ENCODE peak calls at places on chromosomes 1 and 21, in five cellular contexts. One of them, this sample, is unnamed.

GRCh38 chr1:110341146-110341871 is 2.1 kb downstream of the RBM15 start:
- DNase-seq in ovary: no peak
- DNase-seq in K562: peak; percentile 55
- DNase-seq in A673: no peak
- DNase-seq in brain microvascular endothelial cell: no peak
- DNase-seq in this sample: no peak

GRCh38 chr1:30696831-30697230 is 26.6 kb downstream of the MATN1 start:
- DNase-seq in A673: no peak
- DNase-seq in ovary: no peak
- DNase-seq in K562: no peak
- DNase-seq in brain microvascular endothelial cell: no peak
- DNase-seq in this sample: no peak

GRCh38 chr1:88647749-88648415 is 36.2 kb upstream of the PKN2 start:
- DNase-seq in brain microvascular endothelial cell: no peak
- DNase-seq in ovary: no peak
- DNase-seq in A673: no peak
- DNase-seq in K562: no peak
- DNase-seq in this sample: no peak

GRCh38 chr1:85957760-85958159 is 198.8 kb downstream of the COL24A1 start:
- DNase-seq in brain microvascular endothelial cell: no peak
- DNase-seq in A673: no peak
- DNase-seq in ovary: no peak
- DNase-seq in K562: no peak
- DNase-seq in this sample: no peak

GRCh38 chr1:162151900-162152829 is 82.7 kb downstream of the NOS1AP start:
- DNase-seq in ovary: no peak
- DNase-seq in brain microvascular endothelial cell: peak; percentile 75
- DNase-seq in A673: no peak
- DNase-seq in K562: no peak
- DNase-seq in this sample: no peak

GRCh38 chr1:65458730-65459396 is 38.4 kb downstream of the LEPR start:
- DNase-seq in K562: no peak
- DNase-seq in A673: no peak
- DNase-seq in brain microvascular endothelial cell: no peak
- DNase-seq in ovary: no peak
- DNase-seq in this sample: no peak

GRCh38 chr1:78543941-78544630 is 53.3 kb downstream of the PTGFR start:
- DNase-seq in ovary: no peak
- DNase-seq in brain microvascular endothelial cell: no peak
- DNase-seq in K562: no peak
- DNase-seq in A673: no peak
- DNase-seq in this sample: no peak

GRCh38 chr1:53246261-53247134 is 8.2 kb upstream of the MAGOH start:
- DNase-seq in brain microvascular endothelial cell: peak; percentile 63
- DNase-seq in ovary: no peak
- DNase-seq in A673: no peak
- DNase-seq in K562: no peak
- DNase-seq in this sample: no peak

GRCh38 chr1:179807691-179808485 is 64.8 kb downstream of the FAM163A start:
- DNase-seq in brain microvascular endothelial cell: peak; percentile 97
- DNase-seq in A673: no peak
- DNase-seq in K562: no peak
- DNase-seq in ovary: no peak
- DNase-seq in this sample: no peak

GRCh38 chr1:217134857-217135568 is 411.8 kb upstream of the ESRRG start:
- DNase-seq in brain microvascular endothelial cell: no peak
- DNase-seq in ovary: no peak
- DNase-seq in A673: no peak
- DNase-seq in K562: no peak
- DNase-seq in this sample: peak; percentile 25

GRCh38 chr1:1419812-1420653 is 1.0 kb downstream of the ANKRD65 start:
- DNase-seq in ovary: peak; percentile 73
- DNase-seq in brain microvascular endothelial cell: no peak
- DNase-seq in A673: no peak
- DNase-seq in K562: no peak
- DNase-seq in this sample: no peak

GRCh38 chr1:210477328-210477924 is 148.7 kb downstream of the HHAT start:
- DNase-seq in ovary: no peak
- DNase-seq in brain microvascular endothelial cell: no peak
- DNase-seq in A673: no peak
- DNase-seq in K562: no peak
- DNase-seq in this sample: no peak

GRCh38 chr1:230120949-230121381 is 53.9 kb downstream of the GALNT2 start:
- DNase-seq in brain microvascular endothelial cell: no peak
- DNase-seq in A673: peak; percentile 40
- DNase-seq in ovary: no peak
- DNase-seq in K562: no peak
- DNase-seq in this sample: no peak

GRCh38 chr1:180964609-180965008 is 51.9 kb downstream of the KIAA1614 start:
- DNase-seq in A673: no peak
- DNase-seq in K562: no peak
- DNase-seq in brain microvascular endothelial cell: no peak
- DNase-seq in ovary: no peak
- DNase-seq in this sample: no peak

GRCh38 chr1:182939413-182939812 is 13.6 kb downstream of the SHCBP1L start:
- DNase-seq in ovary: no peak
- DNase-seq in brain microvascular endothelial cell: no peak
- DNase-seq in A673: no peak
- DNase-seq in K562: no peak
- DNase-seq in this sample: no peak

GRCh38 chr1:3896396-3897000 is 3.6 kb downstream of the C1orf174 start:
- DNase-seq in K562: no peak
- DNase-seq in brain microvascular endothelial cell: no peak
- DNase-seq in ovary: no peak
- DNase-seq in A673: no peak
- DNase-seq in this sample: no peak

GRCh38 chr1:238063454-238063853 is 172.7 kb upstream of the ZP4 start:
- DNase-seq in ovary: no peak
- DNase-seq in brain microvascular endothelial cell: no peak
- DNase-seq in K562: no peak
- DNase-seq in A673: no peak
- DNase-seq in this sample: no peak

GRCh38 chr1:226305184-226305583 is 3.8 kb downstream of the LIN9 start:
- DNase-seq in brain microvascular endothelial cell: no peak
- DNase-seq in K562: no peak
- DNase-seq in ovary: no peak
- DNase-seq in A673: no peak
- DNase-seq in this sample: no peak

GRCh38 chr1:173867753-173868265 is at the start of gene GAS5:
- DNase-seq in ovary: peak; percentile 99
- DNase-seq in brain microvascular endothelial cell: peak; percentile 99
- DNase-seq in K562: peak; percentile 97
- DNase-seq in A673: peak; percentile 100
- DNase-seq in this sample: peak; percentile 100

GRCh38 chr1:221741364-221741970 is 422 bp downstream of the DUSP10 start:
- DNase-seq in ovary: peak; percentile 50
- DNase-seq in K562: peak; percentile 41
- DNase-seq in brain microvascular endothelial cell: no peak
- DNase-seq in A673: no peak
- DNase-seq in this sample: no peak

GRCh38 chr21:36829116-36829515 is 130.2 kb downstream of the SIM2 start:
- DNase-seq in ovary: no peak
- DNase-seq in brain microvascular endothelial cell: no peak
- DNase-seq in K562: no peak
- DNase-seq in A673: no peak
- DNase-seq in this sample: no peak

GRCh38 chr21:35051287-35051818 is 2.3 kb upstream of the RUNX1 start:
- DNase-seq in ovary: no peak
- DNase-seq in K562: peak; percentile 91
- DNase-seq in A673: peak; percentile 16
- DNase-seq in brain microvascular endothelial cell: peak; percentile 71
- DNase-seq in this sample: peak; percentile 77

GRCh38 chr1:245153081-245153644 is 1.6 kb upstream of the KIF26B start:
- DNase-seq in brain microvascular endothelial cell: peak; percentile 73
- DNase-seq in K562: peak; percentile 81
- DNase-seq in A673: peak; percentile 80
- DNase-seq in ovary: peak; percentile 64
- DNase-seq in this sample: peak; percentile 41

GRCh38 chr1:26574690-26575349 is 45.3 kb downstream of the RPS6KA1 start:
- DNase-seq in A673: no peak
- DNase-seq in brain microvascular endothelial cell: no peak
- DNase-seq in ovary: no peak
- DNase-seq in K562: no peak
- DNase-seq in this sample: no peak

GRCh38 chr1:223711838-223712183 is 528 bp upstream of the CAPN2 start:
- DNase-seq in A673: no peak
- DNase-seq in brain microvascular endothelial cell: no peak
- DNase-seq in K562: no peak
- DNase-seq in ovary: no peak
- DNase-seq in this sample: no peak

GRCh38 chr1:228542981-228543380 is 55.8 kb downstream of the RNF187 start:
- DNase-seq in A673: no peak
- DNase-seq in ovary: no peak
- DNase-seq in K562: no peak
- DNase-seq in brain microvascular endothelial cell: no peak
- DNase-seq in this sample: no peak

GRCh38 chr1:228544021-228544850 is 57.1 kb downstream of the RNF187 start:
- DNase-seq in K562: no peak
- DNase-seq in ovary: no peak
- DNase-seq in brain microvascular endothelial cell: no peak
- DNase-seq in A673: no peak
- DNase-seq in this sample: no peak

GRCh38 chr1:228546541-228547463 is 59.6 kb downstream of the RNF187 start:
- DNase-seq in K562: no peak
- DNase-seq in A673: no peak
- DNase-seq in ovary: no peak
- DNase-seq in brain microvascular endothelial cell: no peak
- DNase-seq in this sample: no peak

GRCh38 chr1:228543396-228543795 is 56.2 kb downstream of the RNF187 start:
- DNase-seq in A673: no peak
- DNase-seq in K562: no peak
- DNase-seq in brain microvascular endothelial cell: no peak
- DNase-seq in ovary: no peak
- DNase-seq in this sample: no peak

DNA sequence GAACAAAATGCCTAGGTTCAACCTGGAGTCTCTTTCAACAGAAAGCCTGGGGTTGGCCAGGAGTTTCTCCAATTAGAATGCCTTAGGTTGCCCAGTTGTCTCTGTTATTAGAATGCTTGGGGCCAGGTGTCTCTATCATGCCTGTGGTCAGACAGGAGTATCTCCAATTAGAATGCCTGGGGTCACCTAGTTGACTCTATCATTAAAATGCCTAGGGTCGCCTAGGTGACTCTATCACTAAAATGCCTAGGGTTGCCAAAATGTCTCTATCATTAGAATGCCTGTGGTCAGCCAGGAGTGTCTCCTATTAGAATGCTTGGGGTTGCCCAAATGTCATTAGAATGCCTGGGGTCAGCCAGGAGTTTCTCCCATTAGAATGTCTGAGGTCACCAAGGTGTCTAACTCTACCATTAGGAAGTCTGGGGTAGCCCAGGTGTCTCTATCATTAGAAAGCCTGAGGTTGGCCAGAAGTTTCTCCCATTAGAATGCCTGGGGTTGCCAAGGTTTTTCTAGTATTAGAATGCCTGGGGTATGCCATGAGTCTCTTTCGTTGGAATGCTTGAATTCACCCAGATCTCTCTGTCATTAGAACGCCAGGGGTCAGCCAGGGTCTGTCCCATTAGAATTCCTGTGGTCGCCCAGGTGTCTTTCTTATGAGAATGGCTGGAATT is 57.9 kb downstream of the RNF187 start:
- DNase-seq in K562: no peak
- DNase-seq in ovary: no peak
- DNase-seq in A673: no peak
- DNase-seq in brain microvascular endothelial cell: no peak
- DNase-seq in this sample: no peak
- H3K27me3 ChIP-seq in K562: no peaks in the 10 kb centered on the region
- H3K27me3 ChIP-seq in ovary: no peaks in the 10 kb centered on the region
- H3K27me3 ChIP-seq in A673: no peaks in the 10 kb centered on the region
- H3K27me3 ChIP-seq in brain microvascular endothelial cell: no peaks in the 10 kb centered on the region
- H3K27me3 ChIP-seq in this sample: peaks cover 13% of the 10 kb centered on the region

DNA sequence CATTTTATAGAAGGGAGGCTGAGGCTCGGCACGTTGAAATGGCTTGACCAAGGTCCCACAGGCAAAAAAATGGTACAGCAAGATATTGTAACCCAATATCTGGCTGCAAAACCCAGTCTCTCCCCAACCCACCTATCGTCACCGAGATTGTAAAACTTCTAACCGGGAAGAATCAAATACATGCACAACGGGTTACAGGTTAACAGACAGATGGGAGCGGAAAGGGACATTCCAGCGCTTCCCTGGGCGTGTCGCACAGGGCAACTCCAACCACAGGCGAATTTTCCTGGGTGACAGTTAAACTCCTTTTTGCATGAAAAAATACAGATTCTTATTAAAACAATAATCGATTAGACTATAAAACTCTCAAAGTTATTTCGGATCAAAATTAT is 31.8 kb upstream of the JUN start:
- DNase-seq in A673: no peak
- DNase-seq in brain microvascular endothelial cell: peak; percentile 26
- DNase-seq in K562: peak; percentile 41
- DNase-seq in ovary: no peak
- DNase-seq in this sample: no peak
- H3K27ac ChIP-seq in A673: peak overlapping the region; percentile 70
- H3K27ac ChIP-seq in brain microvascular endothelial cell: peak overlapping the region; percentile 77
- H3K27ac ChIP-seq in K562: peak overlapping the region; percentile 93
- H3K27ac ChIP-seq in ovary: peak overlapping the region; percentile 79
- H3K27ac ChIP-seq in this sample: peak overlapping the region; percentile 89

GRCh38 chr1:15804060-15804459 is 3.4 kb downstream of the UQCRHL start:
- DNase-seq in K562: no peak
- DNase-seq in A673: no peak
- DNase-seq in brain microvascular endothelial cell: no peak
- DNase-seq in ovary: no peak
- DNase-seq in this sample: no peak

GRCh38 chr1:15799004-15799867 is 8.2 kb downstream of the UQCRHL start:
- DNase-seq in brain microvascular endothelial cell: peak; percentile 97
- DNase-seq in ovary: peak; percentile 76
- DNase-seq in K562: peak; percentile 41
- DNase-seq in A673: peak; percentile 54
- DNase-seq in this sample: peak; percentile 31

GRCh38 chr1:15799928-15800835 is 7.3 kb downstream of the UQCRHL start:
- DNase-seq in K562: peak; percentile 75
- DNase-seq in brain microvascular endothelial cell: peak; percentile 37
- DNase-seq in ovary: peak; percentile 53
- DNase-seq in A673: no peak
- DNase-seq in this sample: peak; percentile 10

GRCh38 chr1:15803380-15803779 is 4.1 kb downstream of the UQCRHL start:
- DNase-seq in ovary: no peak
- DNase-seq in K562: peak; percentile 52
- DNase-seq in brain microvascular endothelial cell: no peak
- DNase-seq in A673: peak; percentile 57
- DNase-seq in this sample: no peak

GRCh38 chr1:15802234-15802965 is 5.0 kb downstream of the UQCRHL start:
- DNase-seq in K562: no peak
- DNase-seq in A673: no peak
- DNase-seq in brain microvascular endothelial cell: no peak
- DNase-seq in ovary: no peak
- DNase-seq in this sample: no peak
- TF ChIP-seq CTCF in K562: no peak
- TF ChIP-seq CTCF in A673: no peak
- TF ChIP-seq CTCF in brain microvascular endothelial cell: no peak
- TF ChIP-seq CTCF in ovary: no peak
- TF ChIP-seq CTCF in this sample: no peak

GRCh38 chr1:38783659-38784229 is 75.8 kb downstream of the RRAGC start:
- DNase-seq in brain microvascular endothelial cell: no peak
- DNase-seq in A673: peak; percentile 91
- DNase-seq in ovary: no peak
- DNase-seq in K562: peak; percentile 58
- DNase-seq in this sample: no peak
- H3K27me3 ChIP-seq in brain microvascular endothelial cell: peaks cover 23% of the 10 kb centered on the region
- H3K27me3 ChIP-seq in A673: no peaks in the 10 kb centered on the region
- H3K27me3 ChIP-seq in ovary: no peaks in the 10 kb centered on the region
- H3K27me3 ChIP-seq in K562: no peaks in the 10 kb centered on the region
- H3K27me3 ChIP-seq in this sample: peaks cover 95% of the 10 kb centered on the region